ENCODE peak calls at places on chromosomes 12 and 14, in ten cellular contexts. E, F, I, J, O, C, P, K, N and R are unnamed samples.

GRCh38 chr12:130978785-130979184 is 25.1 kb downstream of the ADGRD1 start:
- DNase-seq in E (no peak), F (no peak), I (no peak), J (no peak), O (no peak), C (no peak), P (no peak), K (no peak), N (no peak), R (no peak)

GRCh38 chr12:54195736-54196347 is 7.1 kb upstream of the SMUG1 start:
- DNase-seq in E (no peak), F (no peak), I (peak), J (no peak), O (peak), C (no peak), P (no peak), K (no peak), N (peak), R (no peak)

GRCh38 chr12:96187675-96188355 is 6.4 kb upstream of the ELK3 start:
- DNase-seq in E (no peak), F (no peak), I (no peak), J (no peak), O (no peak), C (no peak), P (no peak), K (no peak), N (no peak), R (no peak)

GRCh38 chr12:32583535-32583934 is 95.6 kb upstream of the DNM1L start:
- DNase-seq in E (no peak), F (no peak), I (peak), J (no peak), O (no peak), C (no peak), P (no peak), K (no peak), N (no peak), R (no peak)

GRCh38 chr12:121226399-121226798 is 16.5 kb downstream of the P2RX4 start:
- DNase-seq in E (no peak), F (no peak), I (no peak), J (no peak), O (no peak), C (no peak), P (no peak), K (no peak), N (no peak), R (no peak)

GRCh38 chr12:31491819-31492598 is 98.9 kb downstream of the DENND5B start:
- DNase-seq in E (no peak), F (peak), I (peak), J (no peak), O (peak), C (no peak), P (peak), K (peak), N (peak), R (no peak)

GRCh38 chr12:67927815-67928214 is 61.4 kb upstream of the IFNG-AS1 start:
- DNase-seq in E (no peak), F (no peak), I (no peak), J (no peak), O (no peak), C (no peak), P (no peak), K (no peak), N (no peak), R (no peak)

GRCh38 chr14:20905661-20906060 is 14.5 kb downstream of the RNASE3 start:
- DNase-seq in E (no peak), F (no peak), I (no peak), J (no peak), O (no peak), C (no peak), P (no peak), K (no peak), N (no peak), R (no peak)

GRCh38 chr12:104230304-104230703 is 14.7 kb downstream of the TXNRD1 start:
- DNase-seq in E (no peak), F (peak), I (no peak), J (no peak), O (no peak), C (no peak), P (no peak), K (no peak), N (no peak), R (no peak)

GRCh38 chr14:37201724-37202123 is 4.0 kb downstream of the MIPOL1 start:
- DNase-seq in E (no peak), F (no peak), I (no peak), J (no peak), O (no peak), C (no peak), P (no peak), K (no peak), N (no peak), R (no peak)

GRCh38 chr12:76426160-76426559 is 77.9 kb upstream of the BBS10 start:
- DNase-seq in E (no peak), F (no peak), I (no peak), J (no peak), O (no peak), C (no peak), P (no peak), K (no peak), N (no peak), R (no peak)

GRCh38 chr14:105006831-105007592 is 13.9 kb downstream of the CDCA4 start:
- DNase-seq in E (no peak), F (no peak), I (no peak), J (no peak), O (no peak), C (no peak), P (no peak), K (no peak), N (no peak), R (no peak)

GRCh38 chr12:132200800-132201199 is 56.5 kb downstream of the NOC4L start:
- DNase-seq in E (no peak), F (no peak), I (no peak), J (no peak), O (no peak), C (no peak), P (no peak), K (no peak), N (no peak), R (no peak)

GRCh38 chr14:31261859-31262739 is 54.5 kb upstream of the HECTD1 start:
- DNase-seq in E (peak), F (peak), I (no peak), J (no peak), O (peak), C (no peak), P (no peak), K (no peak), N (no peak), R (no peak)

GRCh38 chr12:121810234-121810817 is 6.5 kb downstream of the SETD1B start:
- DNase-seq in E (no peak), F (no peak), I (no peak), J (no peak), O (no peak), C (no peak), P (no peak), K (no peak), N (no peak), R (no peak)

GRCh38 chr12:112947761-112948160 is 9.5 kb downstream of the OAS3 start:
- DNase-seq in E (no peak), F (no peak), I (no peak), J (no peak), O (no peak), C (no peak), P (no peak), K (no peak), N (no peak), R (no peak)

GRCh38 chr12:132071001-132071810 is 72.9 kb downstream of the DDX51 start:
- DNase-seq in E (peak), F (peak), I (no peak), J (no peak), O (no peak), C (no peak), P (no peak), K (no peak), N (no peak), R (peak)

GRCh38 chr12:31321565-31322228 is 4.3 kb downstream of the SINHCAF start:
- DNase-seq in E (no peak), F (peak), I (no peak), J (no peak), O (no peak), C (no peak), P (no peak), K (no peak), N (no peak), R (no peak)

GRCh38 chr14:50531595-50532501 is 521 bp downstream of the MAP4K5 start:
- DNase-seq in E (no peak), F (peak), I (no peak), J (no peak), O (no peak), C (no peak), P (peak), K (peak), N (peak), R (peak)

GRCh38 chr12:75632452-75632851 is 121.0 kb upstream of the KRR1 start:
- DNase-seq in E (no peak), F (peak), I (no peak), J (no peak), O (no peak), C (no peak), P (no peak), K (no peak), N (no peak), R (no peak)

GRCh38 chr12:103901518-103902173 is 28.6 kb upstream of the HSP90B1 start:
- DNase-seq in E (no peak), F (peak), I (no peak), J (no peak), O (no peak), C (no peak), P (no peak), K (no peak), N (no peak), R (no peak)

GRCh38 chr12:116939734-116940133 is 29.0 kb downstream of the FBXW8 start:
- DNase-seq in E (no peak), F (no peak), I (no peak), J (no peak), O (no peak), C (no peak), P (no peak), K (no peak), N (no peak), R (no peak)

GRCh38 chr14:93906341-93907329 is 20.5 kb upstream of the FAM181A start:
- DNase-seq in E (peak), F (peak), I (peak), J (peak), O (peak), C (no peak), P (peak), K (peak), N (peak), R (peak)

GRCh38 chr14:68911594-68912227 is 67.4 kb downstream of the ACTN1 start:
- DNase-seq in E (peak), F (peak), I (peak), J (peak), O (peak), C (peak), P (peak), K (peak), N (peak), R (peak)

GRCh38 chr14:58697927-58698641 is 60.3 kb downstream of the DACT1 start:
- DNase-seq in E (no peak), F (peak), I (no peak), J (no peak), O (no peak), C (no peak), P (no peak), K (no peak), N (no peak), R (no peak)

GRCh38 chr14:54762296-54762695 is 140.3 kb downstream of the GCH1 start:
- DNase-seq in E (no peak), F (no peak), I (no peak), J (no peak), O (no peak), C (no peak), P (no peak), K (no peak), N (no peak), R (no peak)

GRCh38 chr14:38389666-38390065 is 133.8 kb upstream of the CLEC14A start:
- DNase-seq in E (no peak), F (peak), I (no peak), J (no peak), O (no peak), C (no peak), P (no peak), K (no peak), N (no peak), R (no peak)

GRCh38 chr12:64116969-64117368 is 105.1 kb downstream of the KICS2 start:
- DNase-seq in E (no peak), F (no peak), I (no peak), J (no peak), O (no peak), C (no peak), P (no peak), K (no peak), N (no peak), R (no peak)

GRCh38 chr14:75315143-75315542 is 36.5 kb downstream of the FOS start:
- DNase-seq in E (no peak), F (no peak), I (no peak), J (no peak), O (no peak), C (no peak), P (no peak), K (peak), N (no peak), R (no peak)

GRCh38 chr12:25811656-25812126 is 146.8 kb upstream of the RASSF8 start:
- DNase-seq in E (no peak), F (peak), I (peak), J (no peak), O (no peak), C (no peak), P (no peak), K (no peak), N (peak), R (peak)

GRCh38 chr14:74945261-74945851 is 10.0 kb downstream of the PGF start:
- DNase-seq in E (peak), F (peak), I (no peak), J (no peak), O (no peak), C (peak), P (no peak), K (no peak), N (peak), R (no peak)